ENCODE peak calls at places on chromosomes 1 and 21, in eight cellular contexts. K is heart left ventricle; P is EH; W is central memory CD8-positive, alpha-beta T cell; Y is psoas muscle; M is cardiac fibroblast; R is AG04450; T is body of pancreas. A is an unnamed sample.

GRCh38 chr1:20485527-20486456 is at the start of gene CAMK2N1:
- DNase-seq in K (peak; percentile 81), P (peak; percentile 77), W (no peak), Y (peak; percentile 76), M (peak; percentile 67), R (no peak), T (peak; percentile 57), A (no peak)

GRCh38 chr1:8962812-8963669 is 17.4 kb downstream of the CA6 start:
- DNase-seq in K (no peak), P (peak; percentile 67), W (no peak), Y (peak; percentile 26), M (peak; percentile 63), R (no peak), T (peak; percentile 45), A (no peak)

GRCh38 chr1:66788231-66788939 is 12.7 kb downstream of the INSL5 start:
- DNase-seq in K (no peak), P (no peak), W (no peak), Y (no peak), M (no peak), R (no peak), T (no peak), A (no peak)

GRCh38 chr1:111937147-111937725 is 52.2 kb downstream of the KCND3 start:
- DNase-seq in K (no peak), P (peak; percentile 41), W (no peak), Y (no peak), M (no peak), R (no peak), T (no peak), A (no peak)

GRCh38 chr1:156121441-156121840 is 6.9 kb downstream of the LMNA start:
- DNase-seq in K (no peak), P (no peak), W (no peak), Y (no peak), M (no peak), R (no peak), T (no peak), A (no peak)

GRCh38 chr1:27634166-27634981 is 611 bp downstream of the FGR start:
- DNase-seq in K (peak; percentile 76), P (peak; percentile 41), W (no peak), Y (peak; percentile 58), M (no peak), R (no peak), T (no peak), A (no peak)

GRCh38 chr1:4048076-4048475 is 148.0 kb upstream of the C1orf174 start:
- DNase-seq in K (no peak), P (no peak), W (no peak), Y (no peak), M (no peak), R (no peak), T (no peak), A (no peak)

GRCh38 chr1:70487910-70488665 is 77.0 kb downstream of the CTH start:
- DNase-seq in K (no peak), P (peak; percentile 35), W (no peak), Y (no peak), M (peak; percentile 57), R (no peak), T (peak; percentile 48), A (no peak)

GRCh38 chr1:237199026-237199425 is 157.0 kb downstream of the RYR2 start:
- DNase-seq in K (no peak), P (no peak), W (no peak), Y (no peak), M (no peak), R (no peak), T (no peak), A (no peak)

GRCh38 chr1:24996983-24997893 is 67.2 kb upstream of the RUNX3 start:
- DNase-seq in K (no peak), P (no peak), W (no peak), Y (no peak), M (no peak), R (no peak), T (no peak), A (no peak)

GRCh38 chr21:45988366-45989347 is 7.1 kb downstream of the COL6A1 start:
- DNase-seq in K (peak; percentile 6), P (no peak), W (no peak), Y (no peak), M (no peak), R (no peak), T (no peak), A (no peak)

GRCh38 chr1:153353226-153353947 is 4.3 kb upstream of the S100A9 start:
- DNase-seq in K (no peak), P (peak; percentile 7), W (no peak), Y (no peak), M (peak; percentile 10), R (no peak), T (no peak), A (peak; percentile 87)

GRCh38 chr1:184289825-184290550 is 96.8 kb upstream of the C1orf21 start:
- DNase-seq in K (no peak), P (no peak), W (no peak), Y (no peak), M (peak; percentile 35), R (no peak), T (peak; percentile 32), A (no peak)

GRCh38 chr1:30359821-30360220 is 363.6 kb downstream of the MATN1 start:
- DNase-seq in K (no peak), P (no peak), W (no peak), Y (no peak), M (no peak), R (no peak), T (no peak), A (peak; percentile 93)

GRCh38 chr1:32937061-32937460 is 27.5 kb downstream of the RNF19B start:
- DNase-seq in K (no peak), P (no peak), W (no peak), Y (no peak), M (no peak), R (no peak), T (no peak), A (no peak)

GRCh38 chr1:234148350-234148749 is 224.9 kb upstream of the COA6 start:
- DNase-seq in K (no peak), P (peak; percentile 21), W (no peak), Y (no peak), M (no peak), R (no peak), T (no peak), A (no peak)

GRCh38 chr1:17176306-17177061 is 28.4 kb upstream of the PADI1 start:
- DNase-seq in K (no peak), P (no peak), W (no peak), Y (no peak), M (no peak), R (no peak), T (no peak), A (no peak)

GRCh38 chr21:42554251-42554937 is 40.7 kb downstream of the SLC37A1 start:
- DNase-seq in K (no peak), P (no peak), W (no peak), Y (no peak), M (no peak), R (no peak), T (peak; percentile 13), A (no peak)

GRCh38 chr1:7407980-7408770 is 362.9 kb upstream of the VAMP3 start:
- DNase-seq in K (no peak), P (no peak), W (peak; percentile 4), Y (no peak), M (no peak), R (no peak), T (no peak), A (peak; percentile 67)

GRCh38 chr1:9760824-9761223 is 62.9 kb downstream of the CLSTN1 start:
- DNase-seq in K (no peak), P (no peak), W (no peak), Y (no peak), M (no peak), R (no peak), T (no peak), A (no peak)